ENCODE peak calls at places on chromosomes 2 and 18, in eight cellular contexts. S is CD4-positive, alpha-beta memory T cell; G is ELR; Z is HFFc6; R is cardiac fibroblast; D is hypothalamus; E is OCI-LY7; V is T follicular helper cell. T is an unnamed sample.

GRCh38 chr18:22455425-22456150 is 37.9 kb upstream of the CTAGE1 start:
- DNase-seq in E (no peak), D (no peak), G (no peak), R (no peak), S (no peak), V (no peak), Z (no peak), T (no peak)

GRCh38 chr2:234564719-234565118 is 67.8 kb upstream of the ARL4C start:
- DNase-seq in V (no peak), G (peak), D (no peak), Z (peak), E (no peak), S (no peak), R (peak), T (no peak)

GRCh38 chr2:9984217-9984739 is 32.8 kb downstream of the GRHL1 start:
- DNase-seq in S (peak), E (peak), Z (peak), G (peak), V (no peak), D (no peak), R (peak), T (no peak)

GRCh38 chr2:181937473-181937872 is 45.9 kb downstream of the ITPRID2 start:
- DNase-seq in G (peak), E (no peak), V (no peak), S (no peak), R (peak), Z (peak), D (no peak), T (no peak)

GRCh38 chr2:82182270-82182669 is 1877.7 kb upstream of the LRRTM1 start:
- DNase-seq in E (no peak), D (no peak), R (no peak), S (no peak), Z (no peak), V (no peak), G (peak), T (no peak)

GRCh38 chr2:70104231-70105111 is 17.2 kb downstream of the PCBP1 start:
- DNase-seq in V (no peak), S (no peak), R (peak), E (peak), Z (peak), D (no peak), G (peak), T (no peak)

GRCh38 chr2:45330617-45331016 is 280.4 kb downstream of the SRBD1 start:
- DNase-seq in G (peak), Z (no peak), E (no peak), R (peak), D (no peak), S (no peak), V (no peak), T (no peak)

GRCh38 chr2:24382363-24383021 is 22.2 kb upstream of the ITSN2 start:
- DNase-seq in Z (peak), E (peak), G (peak), V (peak), S (peak), D (no peak), R (peak), T (peak)

GRCh38 chr2:222751821-222752719 is 80.6 kb downstream of the MOGAT1 start:
- DNase-seq in D (no peak), S (no peak), E (no peak), V (no peak), Z (no peak), G (no peak), R (no peak), T (no peak)

GRCh38 chr2:236703906-236704305 is 134.3 kb downstream of the ACKR3 start:
- DNase-seq in Z (no peak), G (no peak), V (no peak), E (no peak), S (no peak), D (no peak), R (no peak), T (no peak)

GRCh38 chr18:12934454-12935071 is 13.2 kb upstream of the SEH1L start:
- DNase-seq in V (peak), Z (peak), S (peak), E (peak), D (peak), R (peak), G (peak), T (peak)

GRCh38 chr2:48600204-48600813 is 17.3 kb upstream of the GTF2A1L start:
- DNase-seq in E (peak), D (no peak), V (no peak), S (peak), Z (peak), G (peak), R (peak), T (peak)

GRCh38 chr2:213187833-213188532 is 36.6 kb upstream of the IKZF2 start:
- DNase-seq in D (no peak), Z (peak), R (peak), V (no peak), G (peak), E (no peak), S (no peak), T (no peak)

GRCh38 chr2:138722316-138722715 is 57.9 kb downstream of the NXPH2 start:
- DNase-seq in S (no peak), V (no peak), G (peak), R (no peak), Z (no peak), E (no peak), D (no peak), T (no peak)

GRCh38 chr2:227612546-227613271 is 1.9 kb downstream of the SCYGR3 start:
- DNase-seq in V (no peak), R (no peak), S (no peak), D (no peak), G (no peak), Z (no peak), E (no peak), T (no peak)

GRCh38 chr2:11096591-11096990 is 58.7 kb upstream of the SLC66A3 start:
- DNase-seq in R (no peak), G (no peak), Z (no peak), E (no peak), V (no peak), S (no peak), D (no peak), T (no peak)

GRCh38 chr18:75981102-75981501 is 513.9 kb downstream of the ZNF516 start:
- DNase-seq in E (no peak), R (no peak), S (no peak), G (no peak), Z (no peak), V (no peak), D (no peak), T (no peak)

GRCh38 chr2:109470121-109470921 is 143.4 kb downstream of the SEPTIN10 start:
- DNase-seq in R (peak), G (peak), Z (peak), D (no peak), S (no peak), E (peak), V (no peak), T (no peak)

GRCh38 chr18:7523772-7524171 is 43.3 kb upstream of the PTPRM start:
- DNase-seq in G (no peak), D (no peak), E (no peak), R (no peak), S (no peak), Z (no peak), V (no peak), T (no peak)